ENCODE peak calls at places on chromosomes 16 and 17, in four cellular contexts. I, B, D and P are unnamed samples.

GRCh38 chr17:62186841-62187240 is 121.8 kb upstream of the MED13 start:
- DNase-seq in I (no peak), B (no peak), D (no peak), P (no peak)

GRCh38 chr16:177394-177822 is 928 bp downstream of the HBA1 start:
- DNase-seq in B (no peak), D (no peak), I (no peak), P (no peak)

GRCh38 chr16:67530013-67530939 is 1.6 kb downstream of the RIPOR1 start:
- DNase-seq in B (no peak), D (no peak), I (peak; percentile 75), P (no peak)

GRCh38 chr17:57694051-57694450 is 51.0 kb downstream of the CCDC182 start:
- DNase-seq in I (no peak), B (no peak), D (no peak), P (no peak)

GRCh38 chr17:59115474-59115873 is 8.8 kb upstream of the TRIM37 start:
- DNase-seq in I (no peak), B (no peak), D (no peak), P (no peak)

GRCh38 chr17:46793541-46793940 is 25.0 kb downstream of the WNT3 start:
- DNase-seq in D (no peak), I (no peak), B (no peak), P (no peak)

GRCh38 chr17:53626286-53626685 is 196.4 kb upstream of the KIF2B start:
- DNase-seq in D (no peak), B (peak; percentile 19), I (no peak), P (no peak)

GRCh38 chr17:21495281-21495680 is 119.1 kb downstream of the KCNJ12 start:
- DNase-seq in D (no peak), B (no peak), I (no peak), P (no peak)

GRCh38 chr17:596287-596686 is 118.4 kb downstream of the VPS53 start:
- DNase-seq in B (no peak), D (peak; percentile 80), I (no peak), P (no peak)

GRCh38 chr16:8380311-8380710 is 210.0 kb downstream of the TMEM114 start:
- DNase-seq in D (no peak), I (no peak), B (no peak), P (no peak)

GRCh38 chr16:13540771-13541170 is 379.2 kb upstream of the ERCC4 start:
- DNase-seq in B (no peak), I (no peak), D (no peak), P (no peak)

GRCh38 chr16:15604460-15605390 is 38.2 kb downstream of the MARF1 start:
- DNase-seq in B (no peak), D (no peak), I (no peak), P (no peak)

GRCh38 chr17:42153919-42154491 is 784 bp downstream of the RAB5C start:
- DNase-seq in D (no peak), B (no peak), I (no peak), P (no peak)

GRCh38 chr16:4303973-4304372 is 11.9 kb upstream of the GLIS2 start:
- DNase-seq in D (no peak), I (no peak), B (no peak), P (no peak)

GRCh38 chr16:27177031-27177774 is 26.1 kb upstream of the KDM8 start:
- DNase-seq in B (peak; percentile 50), I (peak; percentile 69), D (no peak), P (peak; percentile 43)

GRCh38 chr16:50160495-50161164 is 7.5 kb downstream of the TENT4B start:
- DNase-seq in D (no peak), B (no peak), I (no peak), P (no peak)

GRCh38 chr17:44092051-44092450 is 21.5 kb downstream of the G6PC3 start:
- DNase-seq in D (no peak), I (no peak), B (no peak), P (no peak)

GRCh38 chr16:50614956-50615727 is 66.0 kb downstream of the SNX20 start:
- DNase-seq in B (no peak), I (no peak), D (no peak), P (no peak)

GRCh38 chr17:79988163-79988971 is 47.3 kb downstream of the TBC1D16 start:
- DNase-seq in I (peak; percentile 88), B (no peak), D (peak; percentile 83), P (peak; percentile 59)

GRCh38 chr16:20894388-20894787 is 5.8 kb downstream of the DCUN1D3 start:
- DNase-seq in I (no peak), B (no peak), D (no peak), P (no peak)

GRCh38 chr17:39591958-39592954 is 15.5 kb downstream of the NEUROD2 start:
- DNase-seq in D (peak; percentile 13), I (peak; percentile 16), B (no peak), P (no peak)

GRCh38 chr16:48126801-48127644 is 28.8 kb downstream of the ABCC12 start:
- DNase-seq in I (peak; percentile 97), B (peak; percentile 100), D (no peak), P (peak; percentile 89)

GRCh38 chr16:14559809-14560227 is 70.2 kb downstream of the PARN start:
- DNase-seq in B (no peak), I (no peak), D (no peak), P (no peak)

GRCh38 chr17:76417499-76418143 is 33.2 kb downstream of the SPHK1 start:
- DNase-seq in D (no peak), I (no peak), B (no peak), P (no peak)

GRCh38 chr17:15261063-15261817 is 3.9 kb downstream of the PMP22 start:
- DNase-seq in B (no peak), I (peak; percentile 53), D (no peak), P (no peak)

GRCh38 chr17:30093463-30094147 is 23.0 kb upstream of the NSRP1 start:
- DNase-seq in I (peak; percentile 36), B (no peak), D (peak; percentile 54), P (peak; percentile 15)

GRCh38 chr17:19744922-19745757 is 3.0 kb downstream of the ALDH3A1 start:
- DNase-seq in D (peak; percentile 61), B (no peak), I (peak; percentile 40), P (no peak)

GRCh38 chr17:42118545-42118944 is 2.6 kb downstream of the KAT2A start:
- DNase-seq in B (no peak), I (no peak), D (peak; percentile 13), P (no peak)

GRCh38 chr17:49730078-49730786 is 22.5 kb upstream of the SLC35B1 start:
- DNase-seq in B (no peak), D (no peak), I (peak; percentile 64), P (peak; percentile 88)

GRCh38 chr17:50604470-50604869 is 30.2 kb upstream of the ABCC3 start:
- DNase-seq in D (no peak), I (no peak), B (no peak), P (peak; percentile 24)

GRCh38 chr17:80421381-80422090 is 6.6 kb downstream of the ENDOV start:
- DNase-seq in I (no peak), D (no peak), B (no peak), P (no peak)

GRCh38 chr16:79728923-79729240 is 128.3 kb upstream of the MAF start:
- DNase-seq in B (no peak), I (no peak), D (no peak), P (no peak)

GRCh38 chr17:21357696-21358095 is 18.5 kb upstream of the KCNJ12 start:
- DNase-seq in D (no peak), I (no peak), B (no peak), P (no peak)

GRCh38 chr17:2068101-2068518 is 13.2 kb downstream of the HIC1 start:
- DNase-seq in I (peak; percentile 74), B (peak; percentile 84), D (no peak), P (no peak)

GRCh38 chr16:73036074-73036826 is 11.7 kb downstream of the ZFHX3 start:
- DNase-seq in I (no peak), D (no peak), B (no peak), P (no peak)

GRCh38 chr16:9946022-9946720 is 236.1 kb downstream of the GRIN2A start:
- DNase-seq in D (no peak), B (no peak), I (no peak), P (no peak)

GRCh38 chr17:37176683-37177082 is 199.1 kb upstream of the C17orf78 start:
- DNase-seq in I (peak; percentile 61), D (no peak), B (no peak), P (no peak)

GRCh38 chr17:17206149-17206912 is at the start of gene PLD6:
- DNase-seq in D (peak; percentile 69), B (no peak), I (peak; percentile 73), P (peak; percentile 42)
- TF ChIP-seq CTCF in D (no peak), B (no peak), I (no peak), P (no peak)

GRCh38 chr16:62213763-62214162 is 177.5 kb upstream of the CDH8 start:
- DNase-seq in I (no peak), D (no peak), B (no peak), P (no peak)
- TF ChIP-seq CTCF in I (no peak), D (no peak), B (no peak), P (no peak)

GRCh38 chr16:2429037-2429770 is at the start of gene CCNF:
- DNase-seq in D (peak; percentile 84), B (peak; percentile 40), I (peak; percentile 95), P (peak; percentile 88)

GRCh38 chr16:2427526-2427925 is 1.7 kb upstream of the CCNF start:
- DNase-seq in I (no peak), D (no peak), B (no peak), P (no peak)

GRCh38 chr16:2428787-2429036 is 535 bp upstream of the CCNF start:
- DNase-seq in B (no peak), D (no peak), I (no peak), P (no peak)

GRCh38 chr16:2426941-2427361 is 2.3 kb upstream of the CCNF start:
- DNase-seq in B (no peak), D (no peak), I (no peak), P (no peak)

DNA sequence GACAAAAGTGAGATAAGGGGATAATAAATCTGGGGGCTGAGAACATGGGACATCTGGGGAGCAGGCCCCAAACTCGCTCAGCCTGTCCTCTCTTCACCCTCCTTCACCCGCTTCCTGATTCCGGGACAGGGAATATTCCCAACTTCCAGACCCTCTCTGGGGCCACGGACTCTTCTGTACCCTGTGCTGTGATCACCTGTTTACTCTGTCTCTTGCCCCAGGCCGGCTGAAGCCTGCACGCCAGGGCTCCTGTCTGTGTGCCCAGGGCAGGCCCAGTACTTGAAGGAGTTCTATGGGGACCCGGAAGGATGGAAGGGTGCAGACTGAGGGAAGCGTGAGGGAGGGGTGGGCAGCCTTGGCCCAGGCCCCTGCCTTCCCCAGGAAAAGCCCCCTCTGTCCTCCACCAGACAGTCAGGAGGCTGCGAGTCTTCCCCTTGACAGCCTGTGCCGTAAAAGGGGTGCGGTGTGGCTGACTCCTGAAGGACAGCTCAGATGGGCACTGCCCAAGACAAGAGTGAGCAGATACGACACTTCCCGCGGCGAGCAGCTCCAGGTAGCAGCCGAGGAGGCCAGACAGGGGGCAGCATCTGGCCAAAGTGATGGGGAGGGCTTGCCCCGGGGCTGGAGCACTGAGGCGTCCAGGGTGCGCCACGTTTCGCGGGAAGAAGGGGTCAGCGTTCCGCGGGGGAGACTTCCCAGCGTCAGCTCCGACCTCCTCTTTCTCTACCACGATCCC is 1.0 kb upstream of the CCNF start:
- DNase-seq in B (no peak), I (peak; percentile 29), D (no peak), P (no peak)
- TF ChIP-seq CTCF in B (peak; percentile 41), I (peak; percentile 30), D (peak; percentile 46), P (peak; percentile 35)

GRCh38 chr16:81634380-81635121 is 144.5 kb upstream of the PLCG2 start:
- DNase-seq in I (no peak), D (no peak), B (no peak), P (no peak)
- TF ChIP-seq CTCF in I (no peak), D (no peak), B (no peak), P (no peak)

GRCh38 chr16:30355954-30356308 is 823 bp upstream of the CD2BP2 start:
- DNase-seq in I (no peak), B (no peak), D (no peak), P (no peak)
- TF ChIP-seq CTCF in I (no peak), B (no peak), D (no peak), P (no peak)